ENCODE peak calls at places on chromosomes 4 and X, in eight cellular contexts. H, G, R, E, V, L, A and D are unnamed samples.

GRCh38 chrX:137742846-137743245 is 176.9 kb downstream of the ZIC3 start:
- DNase-seq in H (no peak), G (no peak), R (no peak), E (no peak), V (no peak), L (no peak), A (no peak), D (no peak)

GRCh38 chrX:10902001-10902400 is 209.1 kb upstream of the HCCS start:
- DNase-seq in H (no peak), G (no peak), R (no peak), E (no peak), V (no peak), L (no peak), A (no peak), D (no peak)

GRCh38 chrX:150337026-150337425 is 26.1 kb upstream of the MAMLD1 start:
- DNase-seq in H (no peak), G (no peak), R (no peak), E (no peak), V (no peak), L (no peak), A (no peak), D (no peak)

GRCh38 chr4:72679666-72680065 is 110.6 kb upstream of the ADAMTS3 start:
- DNase-seq in H (no peak), G (no peak), R (no peak), E (no peak), V (no peak), L (no peak), A (no peak), D (no peak)

GRCh38 chr4:152953514-152953913 is 17.4 kb downstream of the FHDC1 start:
- DNase-seq in H (no peak), G (no peak), R (no peak), E (no peak), V (no peak), L (no peak), A (no peak), D (no peak)

GRCh38 chr4:832536-832935 is 6.6 kb upstream of the CPLX1 start:
- DNase-seq in H (no peak), G (no peak), R (no peak), E (no peak), V (no peak), L (peak), A (no peak), D (no peak)

GRCh38 chr4:89254847-89255246 is 52.8 kb downstream of the GPRIN3 start:
- DNase-seq in H (peak), G (no peak), R (peak), E (no peak), V (peak), L (peak), A (peak), D (peak)

GRCh38 chrX:97039363-97040029 is 155.8 kb downstream of the RPA4 start:
- DNase-seq in H (peak), G (peak), R (no peak), E (no peak), V (peak), L (peak), A (peak), D (peak)

GRCh38 chr4:42555828-42556227 is 101.1 kb downstream of the ATP8A1 start:
- DNase-seq in H (no peak), G (no peak), R (no peak), E (no peak), V (no peak), L (no peak), A (no peak), D (no peak)

GRCh38 chr4:145731026-145731425 is 51.1 kb downstream of the C4orf51 start:
- DNase-seq in H (no peak), G (no peak), R (no peak), E (peak), V (no peak), L (peak), A (no peak), D (peak)

GRCh38 chrX:9676738-9677097 is 88.9 kb downstream of the GPR143 start:
- DNase-seq in H (no peak), G (no peak), R (no peak), E (no peak), V (no peak), L (no peak), A (no peak), D (no peak)

GRCh38 chr4:2044542-2045517 is 14.3 kb upstream of the NAT8L start:
- DNase-seq in H (no peak), G (no peak), R (no peak), E (no peak), V (peak), L (no peak), A (no peak), D (no peak)

GRCh38 chr4:133484287-133484686 is 335.2 kb downstream of the PCDH10 start:
- DNase-seq in H (no peak), G (no peak), R (no peak), E (no peak), V (no peak), L (no peak), A (no peak), D (no peak)

GRCh38 chrX:9282325-9282724 is 182.5 kb upstream of the TBL1X start:
- DNase-seq in H (no peak), G (no peak), R (no peak), E (no peak), V (no peak), L (no peak), A (no peak), D (no peak)

GRCh38 chr4:67762091-67762490 is 7.9 kb upstream of the GNRHR start:
- DNase-seq in H (peak), G (no peak), R (peak), E (no peak), V (peak), L (no peak), A (no peak), D (no peak)

GRCh38 chr4:105637409-105638258 is 70.9 kb downstream of the INTS12 start:
- DNase-seq in H (no peak), G (peak), R (no peak), E (no peak), V (no peak), L (peak), A (no peak), D (peak)

GRCh38 chrX:18026171-18026570 is 165.1 kb upstream of the RAI2 start:
- DNase-seq in H (no peak), G (no peak), R (no peak), E (no peak), V (no peak), L (no peak), A (no peak), D (peak)

GRCh38 chr4:95379633-95380032 is 169.1 kb downstream of the UNC5C start:
- DNase-seq in H (no peak), G (no peak), R (no peak), E (no peak), V (no peak), L (no peak), A (no peak), D (no peak)

GRCh38 chrX:109357714-109358113 is 124.2 kb downstream of the GUCY2F start:
- DNase-seq in H (no peak), G (no peak), R (no peak), E (no peak), V (no peak), L (no peak), A (no peak), D (no peak)